ENCODE peak calls at places on chromosomes 13 and 19, in four cellular contexts. D is left lung, U is endothelial cell, R is epithelial cell of proximal tubule. G is an unnamed sample.

GRCh38 chr13:91346848-91347211 is 657 bp upstream of the MIR17HG start:
- DNase-seq in D (no peak), U (peak), R (no peak), G (no peak)

GRCh38 chr13:48478401-48478800 is 54.5 kb downstream of the RCBTB2 start:
- DNase-seq in R (no peak), U (no peak), D (no peak), G (no peak)

GRCh38 chr13:49409008-49409407 is 34.9 kb downstream of the CAB39L start:
- DNase-seq in R (no peak), U (no peak), D (no peak), G (no peak)

GRCh38 chr13:44474122-44474910 is 100.7 kb downstream of the SERP2 start:
- DNase-seq in R (no peak), U (no peak), D (no peak), G (peak)

GRCh38 chr19:17915940-17916593 is 16.7 kb upstream of the CCDC124 start:
- DNase-seq in U (no peak), R (no peak), D (no peak), G (peak)

GRCh38 chr13:40169476-40169875 is 497.0 kb downstream of the FOXO1 start:
- DNase-seq in U (no peak), R (no peak), D (no peak), G (no peak)

GRCh38 chr13:64936879-64937278 is 2293.3 kb downstream of the PCDH9 start:
- DNase-seq in U (no peak), R (no peak), D (no peak), G (no peak)

GRCh38 chr13:113926951-113927660 is 46.8 kb downstream of the C13orf46 start:
- DNase-seq in U (no peak), R (no peak), D (no peak), G (no peak)

DNA sequence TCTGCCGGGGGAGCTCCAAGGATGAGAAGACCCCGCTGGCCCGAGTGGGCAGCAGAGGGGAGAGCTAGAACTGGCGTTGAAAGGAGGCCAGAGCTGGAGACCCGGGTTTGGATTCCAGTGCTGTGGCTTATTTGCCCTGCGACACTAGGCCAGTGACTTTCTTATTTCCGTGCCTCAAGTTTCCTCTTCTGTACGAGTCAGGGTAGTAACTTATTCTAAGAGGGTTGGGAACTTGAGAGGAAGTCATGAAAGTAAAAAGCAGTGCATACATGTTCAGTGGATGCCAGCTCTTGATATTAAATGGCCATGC is 670 bp downstream of the FAM32A start:
- DNase-seq in D (no peak), R (no peak), U (no peak), G (no peak)
- TF ChIP-seq CTCF in D (no peak), R (peak), U (no peak), G (no peak)

GRCh38 chr19:33397536-33398360 is 24.2 kb downstream of the CEBPG start:
- DNase-seq in U (no peak), D (peak), R (no peak), G (no peak)
- TF ChIP-seq CTCF in U (no peak), D (no peak), R (peak), G (no peak)

DNA sequence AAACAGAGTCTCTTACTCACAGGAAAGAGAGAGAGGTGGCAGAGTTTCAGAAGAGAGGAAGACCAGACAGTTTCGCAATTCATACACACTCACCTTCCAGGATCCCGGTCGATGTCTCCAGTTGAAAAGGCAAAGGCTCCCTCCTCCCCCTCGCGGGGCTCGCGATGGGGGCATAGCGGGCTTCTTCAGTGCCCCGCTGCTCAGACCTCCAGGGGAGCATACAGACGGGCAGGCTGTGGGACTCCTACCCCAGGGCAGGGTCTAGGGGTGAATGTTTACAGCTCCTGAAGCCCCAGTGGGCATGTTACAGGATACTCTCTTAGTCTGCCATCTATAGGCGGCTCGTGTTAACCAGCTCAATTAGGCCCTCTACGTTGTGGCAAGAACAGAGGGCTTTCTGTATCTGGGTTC is 139.2 kb downstream of the SLITRK5 start:
- DNase-seq in R (no peak), D (no peak), U (no peak), G (no peak)
- TF ChIP-seq CTCF in R (peak), D (no peak), U (no peak), G (no peak)

GRCh38 chr19:37172368-37173366 is at the start of gene ZNF585A:
- DNase-seq in D (peak), R (peak), U (peak), G (peak)
- TF ChIP-seq CTCF in D (no peak), R (peak), U (no peak), G (no peak)

GRCh38 chr19:4609878-4610511 is 29.3 kb upstream of the TNFAIP8L1 start:
- DNase-seq in R (no peak), U (no peak), D (peak), G (no peak)
- TF ChIP-seq CTCF in R (no peak), U (no peak), D (no peak), G (no peak)

G was measured in Calu3.